ENCODE peak calls at places on chromosomes 5 and 9, in four cellular contexts. M is GM23248, Q is keratinocyte, O is MM.1S. T is an unnamed sample.

GRCh38 chr5:83993803-83994202 is 273.1 kb upstream of the HAPLN1 start:
- DNase-seq in O (no peak), Q (no peak), M (no peak), T (peak; percentile 79)

GRCh38 chr5:131514316-131515275 is 120.4 kb downstream of the RAPGEF6 start:
- DNase-seq in O (peak; percentile 73), Q (no peak), M (peak; percentile 32), T (no peak)

GRCh38 chr9:124450931-124451661 is 845 bp downstream of the ADGRD2 start:
- DNase-seq in Q (no peak), M (no peak), O (no peak), T (no peak)

GRCh38 chr5:124905756-124906155 is 159.3 kb upstream of the ZNF608 start:
- DNase-seq in Q (no peak), M (no peak), O (no peak), T (no peak)

GRCh38 chr9:83957029-83957513 is 22.9 kb downstream of the HNRNPK start:
- DNase-seq in M (peak; percentile 72), O (no peak), Q (no peak), T (no peak)

GRCh38 chr9:30925635-30926034 is 1458.8 kb upstream of the ACO1 start:
- DNase-seq in O (peak; percentile 20), M (no peak), Q (no peak), T (no peak)

GRCh38 chr9:15244001-15244441 is 63.0 kb downstream of the TTC39B start:
- DNase-seq in O (no peak), M (peak; percentile 39), Q (no peak), T (peak; percentile 48)

GRCh38 chr5:158869092-158869491 is 230.6 kb downstream of the EBF1 start:
- DNase-seq in Q (no peak), M (no peak), O (no peak), T (no peak)

GRCh38 chr5:56516936-56517521 is 283.9 kb upstream of the ANKRD55 start:
- DNase-seq in M (peak; percentile 29), Q (no peak), O (no peak), T (no peak)

GRCh38 chr5:156208271-156208670 is 118.7 kb upstream of the SGCD start:
- DNase-seq in M (peak; percentile 36), Q (no peak), O (peak; percentile 29), T (peak; percentile 4)

GRCh38 chr5:20497356-20497755 is 509.4 kb upstream of the CDH18 start:
- DNase-seq in M (no peak), Q (no peak), O (no peak), T (no peak)

GRCh38 chr5:170268884-170269283 is 28.7 kb downstream of the LCP2 start:
- DNase-seq in Q (no peak), M (no peak), O (no peak), T (no peak)

GRCh38 chr9:3088166-3088702 is 244.3 kb upstream of the PUM3 start:
- DNase-seq in Q (no peak), M (no peak), O (no peak), T (no peak)

GRCh38 chr5:175252234-175252805 is 191.7 kb downstream of the DRD1 start:
- DNase-seq in Q (no peak), O (no peak), M (peak; percentile 23), T (peak; percentile 61)

GRCh38 chr5:122182491-122182921 is 53.2 kb downstream of the ZNF474 start:
- DNase-seq in Q (no peak), O (no peak), M (peak; percentile 92), T (peak; percentile 88)

GRCh38 chr5:116492016-116492623 is 82.5 kb downstream of the SEMA6A start:
- DNase-seq in Q (peak; percentile 28), O (no peak), M (peak; percentile 93), T (peak; percentile 92)

GRCh38 chr5:149317281-149318048 is 27.8 kb upstream of the GRPEL2 start:
- DNase-seq in Q (no peak), O (peak; percentile 66), M (peak; percentile 69), T (no peak)

GRCh38 chr5:1551426-1551825 is 27.7 kb upstream of the LPCAT1 start:
- DNase-seq in Q (no peak), O (no peak), M (no peak), T (no peak)

GRCh38 chr5:179258001-179258921 is 87.0 kb downstream of the ADAMTS2 start:
- DNase-seq in O (no peak), M (no peak), Q (no peak), T (no peak)

DNA sequence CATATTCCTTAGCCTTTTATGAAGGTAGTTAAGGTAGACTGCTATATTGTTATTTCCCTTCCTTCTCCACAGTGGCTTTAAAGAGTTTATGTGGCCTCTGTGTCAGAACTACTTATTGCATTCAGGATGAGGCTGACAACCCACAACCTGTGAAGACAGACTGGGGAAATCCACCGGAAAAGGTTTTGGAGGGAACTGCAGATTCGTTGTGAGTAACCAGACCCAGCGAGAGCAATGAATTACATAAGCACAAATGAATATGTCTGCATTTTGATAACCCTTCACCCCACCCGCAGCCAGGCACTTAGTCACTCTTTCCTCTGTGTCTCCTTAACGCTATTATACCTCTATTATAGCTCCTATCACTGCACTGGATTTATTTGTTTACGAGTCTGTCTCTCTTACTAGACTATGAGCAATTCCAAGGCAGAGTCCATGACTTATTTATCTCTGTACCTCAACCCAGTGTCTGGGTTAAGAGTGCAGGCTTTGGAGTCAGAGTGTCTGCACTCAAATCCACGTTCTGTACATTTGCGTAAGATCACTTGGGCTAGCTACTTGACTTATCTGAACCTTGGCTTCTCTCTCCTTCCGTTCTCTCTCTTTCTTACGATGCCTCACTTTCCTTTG is 19.2 kb downstream of the KCTD16 start:
- DNase-seq in O (peak; percentile 72), M (peak; percentile 84), Q (no peak), T (peak; percentile 94)
- H3K9ac ChIP-seq in O (no peak overlapping the region), M (peak overlapping the region; percentile 37), Q (no peak overlapping the region), T (peak overlapping the region; percentile 19)

GRCh38 chr9:126215486-126215885 is 111.1 kb upstream of the MVB12B start:
- DNase-seq in O (no peak), M (no peak), Q (no peak), T (no peak)
- TF ChIP-seq EZH2 in O (no peak), M (no peak), Q (no peak), T (no peak)

DNA sequence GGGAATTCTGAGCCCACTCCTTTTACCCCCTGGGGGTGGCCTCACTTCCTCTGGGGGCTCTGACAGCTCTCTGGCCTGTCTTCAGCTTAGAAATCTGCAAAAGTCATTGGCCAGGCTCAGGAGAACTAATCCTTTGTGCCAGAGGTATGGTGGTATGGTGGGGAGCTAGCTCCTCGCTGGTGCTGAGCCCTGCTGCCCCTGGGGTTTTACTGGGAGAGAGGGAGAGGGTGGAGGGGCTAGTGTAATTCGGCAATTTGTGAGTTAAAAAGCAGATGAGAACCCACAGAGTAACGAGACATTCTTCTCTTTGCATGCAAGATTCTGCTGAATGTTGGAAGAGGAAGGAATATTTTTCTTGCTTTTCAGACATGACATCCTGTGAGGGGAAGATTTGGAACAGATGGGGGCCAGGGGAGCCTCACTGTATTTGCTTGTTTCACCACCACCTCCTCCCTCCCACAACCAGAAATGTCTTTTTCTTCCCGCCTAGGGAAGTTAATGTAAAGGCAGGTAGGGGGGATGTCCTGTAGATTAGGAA is 65.6 kb upstream of the SPRY4 start:
- DNase-seq in O (no peak), Q (no peak), M (no peak), T (no peak)
- H3K9ac ChIP-seq in O (no peak overlapping the region), Q (no peak overlapping the region), M (no peak overlapping the region), T (no peak overlapping the region)

DNA sequence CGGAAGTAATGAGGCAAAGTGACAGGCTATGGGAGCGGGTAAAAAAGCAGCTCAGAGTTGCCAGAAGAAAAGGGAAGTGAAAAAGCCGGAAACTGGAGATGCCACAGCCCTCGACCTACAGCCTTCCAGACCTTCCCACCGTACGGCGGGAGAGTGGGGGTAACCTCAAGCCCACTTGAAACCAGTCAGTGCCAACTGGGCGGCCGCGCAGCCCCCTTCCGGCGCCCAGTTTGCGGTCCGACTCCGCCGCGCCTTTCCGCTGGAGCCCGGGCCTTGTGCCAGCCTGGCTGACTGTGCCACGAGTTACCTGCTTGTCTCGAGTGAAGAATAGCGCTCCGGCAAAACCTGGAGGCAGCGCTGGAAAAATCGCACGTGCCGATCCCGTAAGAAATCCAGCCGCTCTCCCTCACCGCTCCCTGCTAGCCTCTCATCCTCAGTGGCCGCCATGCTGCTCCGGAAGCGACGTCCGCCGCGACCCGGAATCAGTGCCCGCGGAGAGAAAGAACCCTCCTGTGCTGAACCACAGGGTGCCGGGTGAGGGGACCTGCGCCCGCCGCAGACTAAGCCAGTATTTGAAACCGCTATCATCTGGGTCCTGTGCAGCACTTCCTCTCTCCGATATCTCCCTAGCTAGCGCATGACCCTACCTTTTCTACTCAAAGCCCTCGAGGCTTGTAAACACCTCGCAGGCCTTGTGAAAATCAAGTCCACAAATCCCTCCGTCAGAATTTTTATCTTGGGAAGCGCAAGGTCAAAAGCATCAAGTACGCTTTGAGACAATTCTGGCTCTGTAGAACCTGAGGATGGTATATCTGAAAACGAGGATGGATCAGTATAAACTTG is at the start of gene PGGT1B:
- DNase-seq in O (peak; percentile 66), M (peak; percentile 80), Q (no peak), T (peak; percentile 55)
- TF ChIP-seq EZH2 in O (no peak), M (no peak), Q (no peak), T (no peak)

DNA sequence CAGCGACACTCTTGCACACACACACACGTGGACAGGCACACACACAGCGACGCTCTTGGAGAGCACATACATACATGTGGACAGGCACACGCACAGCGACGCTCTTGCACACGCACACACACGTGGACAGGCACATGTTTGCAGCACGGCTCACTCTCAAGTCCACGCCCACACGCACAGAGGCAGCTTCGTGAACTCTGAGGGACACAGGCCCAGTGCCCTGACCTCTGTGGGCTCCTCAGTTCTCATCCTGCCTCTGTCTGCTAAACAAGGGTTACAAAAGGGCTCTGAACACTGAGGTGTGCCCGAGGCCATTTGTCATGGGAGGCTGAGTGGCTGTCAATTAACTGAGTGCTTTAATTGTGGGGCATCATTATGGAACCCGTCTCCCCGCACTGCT is 558.8 kb upstream of the ADAMTS16 start:
- DNase-seq in Q (no peak), O (no peak), M (no peak), T (no peak)
- H3K9ac ChIP-seq in Q (no peak overlapping the region), O (no peak overlapping the region), M (no peak overlapping the region), T (no peak overlapping the region)